ENCODE peak calls at places on chromosomes 13 and 19, in seven cellular contexts. W is PC-9, S is K562, J is IMR-90, D is PC-3, V is Karpas-422, F is fibroblast of lung. A is an unnamed sample.

GRCh38 chr19:14505488-14506239 is 9.7 kb upstream of the GIPC1 start:
- DNase-seq in S (peak), W (peak), V (peak), F (peak), J (peak), D (peak), A (peak)

GRCh38 chr19:11843741-11844140 is 4.8 kb upstream of the ZNF439 start:
- DNase-seq in W (no peak), S (no peak), F (no peak), V (no peak), J (no peak), D (no peak), A (peak)

GRCh38 chr13:97359181-97360057 is 74.5 kb upstream of the RAP2A start:
- DNase-seq in W (peak), J (peak), V (peak), S (peak), F (peak), D (peak), A (peak)

GRCh38 chr19:10568444-10568825 is 344 bp downstream of the CDKN2D start:
- DNase-seq in W (no peak), S (no peak), J (no peak), F (no peak), V (peak), D (peak), A (peak)

GRCh38 chr13:104534847-104535246 is 1468.6 kb upstream of the SLC10A2 start:
- DNase-seq in S (no peak), W (no peak), F (no peak), J (no peak), V (peak), D (peak), A (no peak)

GRCh38 chr13:43546260-43546659 is 240.5 kb downstream of the ENOX1 start:
- DNase-seq in V (no peak), W (no peak), F (peak), D (no peak), S (no peak), J (no peak), A (no peak)

GRCh38 chr13:32125746-32126145 is 94.2 kb downstream of the FRY start:
- DNase-seq in J (no peak), V (no peak), S (no peak), D (peak), F (no peak), W (no peak), A (no peak)

GRCh38 chr19:33747273-33747672 is 49.4 kb upstream of the KCTD15 start:
- DNase-seq in V (no peak), W (no peak), F (no peak), S (no peak), D (no peak), J (no peak), A (no peak)

GRCh38 chr19:47257411-47258169 is 1.3 kb downstream of the CCDC9 start:
- DNase-seq in W (no peak), D (no peak), V (no peak), J (no peak), S (no peak), F (no peak), A (no peak)

GRCh38 chr19:30686252-30686762 is 314.1 kb downstream of the ZNF536 start:
- DNase-seq in F (peak), V (no peak), W (no peak), S (no peak), J (no peak), D (no peak), A (peak)

GRCh38 chr19:3275068-3275582 is 50.7 kb downstream of the CELF5 start:
- DNase-seq in F (no peak), W (no peak), D (peak), V (peak), S (peak), J (no peak), A (no peak)

GRCh38 chr19:39351537-39352037 is 9.4 kb downstream of the SAMD4B start:
- DNase-seq in V (peak), J (peak), S (no peak), F (peak), D (no peak), W (no peak), A (no peak)

GRCh38 chr19:56538761-56539263 is at the start of gene ZFP28:
- DNase-seq in J (no peak), F (no peak), W (no peak), S (no peak), V (no peak), D (no peak), A (no peak)

DNA sequence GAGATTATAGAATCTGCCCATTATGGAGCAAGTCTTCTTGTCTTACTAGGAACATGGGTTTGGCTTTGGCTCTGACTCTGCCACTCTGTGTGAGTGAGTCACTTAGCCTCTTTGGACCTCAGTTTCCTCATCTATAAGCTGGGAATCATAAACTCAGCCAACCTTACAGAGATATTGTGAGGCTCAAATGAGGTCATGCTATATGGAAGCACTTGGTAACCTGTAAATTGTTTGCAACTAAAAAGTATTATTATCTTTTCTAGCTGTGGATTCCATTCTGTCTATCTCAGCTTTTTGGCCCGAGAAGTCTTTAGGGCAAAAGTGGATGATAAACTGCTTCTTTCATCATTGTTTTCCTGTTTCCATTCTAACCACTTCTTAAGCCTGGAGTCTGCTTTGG is 186.8 kb upstream of the TSC22D1 start:
- DNase-seq in W (no peak), J (peak), F (no peak), V (no peak), S (no peak), D (no peak), A (no peak)
- H3K4me2 ChIP-seq in W (no peak), J (no peak), F (no peak), V (no peak), S (no peak), D (no peak), A (no peak)

GRCh38 chr13:44710576-44710975 is 134.4 kb upstream of the TSC22D1 start:
- DNase-seq in D (peak), J (peak), W (peak), F (peak), V (no peak), S (no peak), A (no peak)
- H3K4me2 ChIP-seq in D (peak), J (peak), W (peak), F (no peak), V (no peak), S (no peak), A (no peak)

DNA sequence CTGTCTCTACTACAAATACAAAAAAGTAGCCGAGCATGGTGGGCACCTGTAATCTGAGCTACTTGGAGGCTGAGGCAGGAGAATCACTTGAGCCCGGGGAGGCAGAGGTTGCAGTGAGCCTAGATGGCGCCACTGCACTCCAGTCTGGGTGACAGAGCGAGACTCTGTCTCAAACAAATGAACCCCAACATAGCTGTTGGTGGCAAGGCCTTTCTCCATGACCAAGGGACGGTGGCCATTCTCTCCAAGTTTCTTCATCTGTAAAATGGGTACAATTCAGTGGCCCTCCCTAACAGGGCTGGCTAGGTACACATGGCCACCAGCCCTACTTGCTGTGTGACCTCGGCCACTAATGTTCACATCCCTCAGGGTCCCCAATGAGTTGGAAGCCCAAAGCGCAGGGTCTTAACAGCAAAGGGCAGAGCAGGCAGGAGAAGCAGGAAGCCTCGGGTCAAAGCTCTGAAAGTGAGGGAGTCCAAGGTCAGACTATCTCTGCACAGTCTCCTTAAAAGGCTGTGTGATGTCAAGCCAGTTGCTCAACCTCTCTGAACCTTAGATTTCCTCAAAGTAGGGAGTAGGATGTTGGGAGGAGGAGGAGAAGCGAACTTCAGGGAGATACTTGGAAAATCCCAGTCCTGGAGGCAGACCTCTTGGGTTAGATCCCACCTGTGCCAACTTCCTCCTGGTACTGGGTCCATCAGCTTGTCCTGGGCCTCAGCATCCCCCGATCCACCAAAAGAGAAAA is 2.7 kb downstream of the JUND start:
- DNase-seq in F (no peak), D (no peak), J (no peak), S (peak), W (no peak), V (peak), A (no peak)
- H3K4me2 ChIP-seq in F (peak), D (peak), J (peak), S (peak), W (peak), V (peak), A (peak)

GRCh38 chr13:94330552-94331071 is 148.9 kb downstream of the DCT start:
- DNase-seq in S (no peak), J (no peak), W (no peak), F (no peak), V (no peak), D (no peak), A (no peak)

GRCh38 chr13:94333131-94333820 is 146.2 kb downstream of the DCT start:
- DNase-seq in J (peak), S (no peak), F (peak), W (no peak), D (no peak), V (no peak), A (no peak)

GRCh38 chr13:94331281-94331680 is 148.2 kb downstream of the DCT start:
- DNase-seq in F (no peak), V (no peak), S (no peak), W (no peak), D (no peak), J (no peak), A (no peak)

GRCh38 chr13:94329754-94330551 is 149.5 kb downstream of the DCT start:
- DNase-seq in W (no peak), J (peak), V (no peak), S (no peak), D (peak), F (peak), A (peak)

GRCh38 chr13:94332360-94333040 is 147.0 kb downstream of the DCT start:
- DNase-seq in F (peak), J (peak), D (no peak), S (no peak), V (no peak), W (no peak), A (no peak)
- H3K4me2 ChIP-seq in F (no peak), J (peak), D (no peak), S (no peak), V (no peak), W (no peak), A (peak)

A was measured in hepatocyte.